ENCODE peak calls at places on chromosomes 7 and 10, in eight cellular contexts. B, P, R, Q, Z, Y, T and O are unnamed samples.

GRCh38 chr7:105971867-105972266 is 8.8 kb downstream of the CDHR3 start:
- DNase-seq in B (no peak), P (no peak), R (no peak), Q (no peak), Z (no peak), Y (no peak), T (no peak), O (peak; percentile 33)

GRCh38 chr10:132992433-132993215 is 50.3 kb upstream of the CFAP46 start:
- DNase-seq in B (no peak), P (no peak), R (no peak), Q (no peak), Z (no peak), Y (no peak), T (no peak), O (no peak)

GRCh38 chr10:21100190-21100589 is 203.1 kb upstream of the NEBL start:
- DNase-seq in B (no peak), P (no peak), R (no peak), Q (peak; percentile 15), Z (no peak), Y (no peak), T (no peak), O (no peak)

GRCh38 chr10:84004206-84004605 is 135.1 kb upstream of the GHITM start:
- DNase-seq in B (no peak), P (no peak), R (no peak), Q (no peak), Z (no peak), Y (no peak), T (no peak), O (no peak)

GRCh38 chr7:105325225-105325904 is 63.4 kb downstream of the SRPK2 start:
- DNase-seq in B (no peak), P (no peak), R (no peak), Q (no peak), Z (no peak), Y (no peak), T (no peak), O (no peak)

GRCh38 chr10:43260911-43261577 is 5.8 kb downstream of the RASGEF1A start:
- DNase-seq in B (no peak), P (no peak), R (peak; percentile 3), Q (no peak), Z (no peak), Y (no peak), T (no peak), O (no peak)

GRCh38 chr10:119301397-119301796 is 94.0 kb downstream of the GRK5 start:
- DNase-seq in B (no peak), P (no peak), R (no peak), Q (no peak), Z (no peak), Y (no peak), T (no peak), O (no peak)

GRCh38 chr7:135169936-135170222 is 628 bp downstream of the CYREN start:
- DNase-seq in B (no peak), P (no peak), R (no peak), Q (no peak), Z (no peak), Y (no peak), T (no peak), O (no peak)

GRCh38 chr7:104841798-104842197 is 172.2 kb upstream of the KMT2E start:
- DNase-seq in B (no peak), P (no peak), R (no peak), Q (no peak), Z (no peak), Y (no peak), T (no peak), O (no peak)

GRCh38 chr7:123748171-123748733 is 551 bp downstream of the WASL start:
- DNase-seq in B (peak; percentile 59), P (no peak), R (peak; percentile 42), Q (peak; percentile 50), Z (no peak), Y (peak; percentile 34), T (no peak), O (peak; percentile 81)

GRCh38 chr10:5976689-5977470 is 463 bp downstream of the IL15RA start:
- DNase-seq in B (peak; percentile 63), P (peak; percentile 23), R (peak; percentile 41), Q (peak; percentile 37), Z (no peak), Y (no peak), T (peak; percentile 27), O (peak; percentile 71)

GRCh38 chr10:7941576-7941975 is 112.9 kb upstream of the GATA3 start:
- DNase-seq in B (no peak), P (no peak), R (no peak), Q (no peak), Z (no peak), Y (no peak), T (no peak), O (no peak)

GRCh38 chr10:89540550-89540949 is 5.2 kb upstream of the SLC16A12 start:
- DNase-seq in B (no peak), P (no peak), R (no peak), Q (no peak), Z (no peak), Y (no peak), T (peak; percentile 81), O (no peak)

GRCh38 chr7:28190077-28190476 is 9.5 kb upstream of the JAZF1 start:
- DNase-seq in B (no peak), P (no peak), R (no peak), Q (no peak), Z (no peak), Y (no peak), T (no peak), O (no peak)

GRCh38 chr7:140196361-140197217 is 19.8 kb upstream of the KDM7A start:
- DNase-seq in B (no peak), P (no peak), R (no peak), Q (no peak), Z (no peak), Y (no peak), T (no peak), O (no peak)